ENCODE peak calls at places on chromosome 14, in nine cellular contexts. E is stimulated activated CD8-positive, alpha-beta memory T cell treated with anti-CD3 and anti-CD28 coated beads, Interleukin-7, amount 100 ng/mL, for 1 hour; T is fibroblast of the aortic adventitia; F is Right ventricle myocardium superior; K is endothelial cell; D is breast epithelium; A is fibroblast of the conjunctiva; M is GM10248; U is stimulated activated CD4-positive, alpha-beta T cell treated with anti-CD3 and anti-CD28 coated beads, Interleukin-2, amount 100 ng/mL, for 24 hours. O is an unnamed sample.

GRCh38 chr14:92323031-92323915 is at the start of gene SLC24A4:
- DNase-seq in E (no peak), T (no peak), F (no peak), K (peak; percentile 31), D (no peak), A (no peak), M (peak; percentile 39), U (no peak), O (no peak)

GRCh38 chr14:32509632-32510187 is 180.6 kb downstream of the AKAP6 start:
- DNase-seq in E (no peak), T (peak; percentile 96), F (peak; percentile 62), K (no peak), D (no peak), A (peak; percentile 91), M (no peak), U (no peak), O (peak; percentile 51)

GRCh38 chr14:78611796-78612571 is 441.8 kb downstream of the NRXN3 start:
- DNase-seq in E (no peak), T (peak; percentile 48), F (no peak), K (no peak), D (no peak), A (no peak), M (no peak), U (no peak), O (no peak)

GRCh38 chr14:91870001-91870400 is 2.7 kb upstream of the TC2N start:
- DNase-seq in E (no peak), T (no peak), F (no peak), K (no peak), D (no peak), A (no peak), M (no peak), U (peak; percentile 48), O (no peak)

GRCh38 chr14:50410016-50410530 is 13.4 kb upstream of the CDKL1 start:
- DNase-seq in E (no peak), T (no peak), F (no peak), K (no peak), D (no peak), A (no peak), M (no peak), U (no peak), O (no peak)

GRCh38 chr14:50026396-50026795 is 90.0 kb downstream of the VCPKMT start:
- DNase-seq in E (no peak), T (no peak), F (no peak), K (no peak), D (no peak), A (no peak), M (no peak), U (no peak), O (no peak)

GRCh38 chr14:101960225-101960624 is 4.1 kb upstream of the DYNC1H1 start:
- DNase-seq in E (no peak), T (peak; percentile 32), F (no peak), K (peak; percentile 41), D (no peak), A (no peak), M (no peak), U (peak; percentile 32), O (peak; percentile 42)

GRCh38 chr14:34718750-34719304 is 4.4 kb upstream of the CFL2 start:
- DNase-seq in E (no peak), T (peak; percentile 28), F (no peak), K (no peak), D (no peak), A (no peak), M (no peak), U (no peak), O (no peak)

GRCh38 chr14:25049559-25050493 is at the start of gene STXBP6:
- DNase-seq in E (no peak), T (peak; percentile 48), F (peak; percentile 87), K (peak; percentile 65), D (no peak), A (peak; percentile 16), M (peak; percentile 34), U (no peak), O (peak; percentile 73)

GRCh38 chr14:100537701-100538565 is 49.3 kb downstream of the BEGAIN start:
- DNase-seq in E (no peak), T (no peak), F (peak; percentile 33), K (no peak), D (peak; percentile 51), A (no peak), M (no peak), U (no peak), O (peak; percentile 14)

GRCh38 chr14:22112004-22112403 is 438.4 kb upstream of the OR4E1 start:
- DNase-seq in E (no peak), T (no peak), F (no peak), K (peak; percentile 59), D (no peak), A (no peak), M (peak; percentile 29), U (peak; percentile 53), O (no peak)

GRCh38 chr14:58752782-58753181 is 115.0 kb downstream of the DACT1 start:
- DNase-seq in E (no peak), T (peak; percentile 43), F (peak; percentile 88), K (no peak), D (peak; percentile 73), A (no peak), M (no peak), U (no peak), O (peak; percentile 93)

GRCh38 chr14:105299654-105300541 is 903 bp downstream of the BRF1 start:
- DNase-seq in E (no peak), T (no peak), F (peak; percentile 70), K (peak; percentile 43), D (no peak), A (no peak), M (no peak), U (peak; percentile 39), O (no peak)

GRCh38 chr14:66008631-66009030 is 477.5 kb upstream of the CCDC196 start:
- DNase-seq in E (no peak), T (no peak), F (no peak), K (no peak), D (no peak), A (no peak), M (no peak), U (no peak), O (no peak)

GRCh38 chr14:60981626-60982455 is 796 bp downstream of the SLC38A6 start:
- DNase-seq in E (no peak), T (peak; percentile 87), F (no peak), K (no peak), D (no peak), A (peak; percentile 56), M (no peak), U (no peak), O (no peak)

GRCh38 chr14:97367278-97367677 is 570.1 kb downstream of the VRK1 start:
- DNase-seq in E (no peak), T (no peak), F (no peak), K (no peak), D (no peak), A (no peak), M (no peak), U (no peak), O (no peak)

GRCh38 chr14:53355581-53356112 is 202.5 kb upstream of the DDHD1 start:
- DNase-seq in E (no peak), T (peak; percentile 58), F (no peak), K (peak; percentile 4), D (no peak), A (no peak), M (no peak), U (no peak), O (no peak)

GRCh38 chr14:94975366-94975765 is 182.0 kb downstream of the DICER1 start:
- DNase-seq in E (no peak), T (no peak), F (no peak), K (no peak), D (no peak), A (no peak), M (no peak), U (no peak), O (no peak)

GRCh38 chr14:100201701-100202100 is 37.2 kb upstream of the YY1 start:
- DNase-seq in E (no peak), T (no peak), F (no peak), K (no peak), D (no peak), A (no peak), M (no peak), U (no peak), O (no peak)

GRCh38 chr14:58243790-58244555 is 670 bp upstream of the PSMA3 start:
- DNase-seq in E (no peak), T (no peak), F (peak; percentile 45), K (no peak), D (no peak), A (no peak), M (no peak), U (no peak), O (no peak)

GRCh38 chr14:104396682-104397470 is 182.7 kb upstream of the C14orf180 start:
- DNase-seq in E (no peak), T (no peak), F (no peak), K (no peak), D (no peak), A (no peak), M (no peak), U (no peak), O (no peak)

GRCh38 chr14:75279739-75280447 is 1.3 kb downstream of the FOS start:
- DNase-seq in E (no peak), T (peak; percentile 47), F (peak; percentile 57), K (no peak), D (no peak), A (no peak), M (no peak), U (no peak), O (no peak)

GRCh38 chr14:106308839-106309389 is 782.5 kb downstream of the TMEM121 start:
- DNase-seq in E (peak; percentile 15), T (no peak), F (peak; percentile 63), K (peak; percentile 4), D (no peak), A (no peak), M (peak; percentile 70), U (peak; percentile 86), O (peak; percentile 51)

GRCh38 chr14:75831971-75832370 is 149.8 kb downstream of the TGFB3 start:
- DNase-seq in E (no peak), T (no peak), F (no peak), K (no peak), D (peak; percentile 67), A (no peak), M (no peak), U (no peak), O (peak; percentile 20)

GRCh38 chr14:91413547-91414474 is 3.8 kb downstream of the CCDC88C start:
- DNase-seq in E (no peak), T (no peak), F (no peak), K (no peak), D (peak; percentile 52), A (no peak), M (no peak), U (no peak), O (no peak)

GRCh38 chr14:105163040-105163742 is 5.4 kb downstream of the JAG2 start:
- DNase-seq in E (no peak), T (no peak), F (no peak), K (peak; percentile 34), D (no peak), A (no peak), M (no peak), U (no peak), O (no peak)

GRCh38 chr14:82239205-82239604 is 705.6 kb upstream of the SEL1L start:
- DNase-seq in E (no peak), T (no peak), F (no peak), K (no peak), D (no peak), A (no peak), M (no peak), U (no peak), O (no peak)

GRCh38 chr14:74517731-74518130 is 24.2 kb downstream of the ISCA2 start:
- DNase-seq in E (no peak), T (no peak), F (peak; percentile 32), K (no peak), D (no peak), A (no peak), M (no peak), U (no peak), O (peak; percentile 24)

GRCh38 chr14:89921346-89921745 is 33.2 kb downstream of the EFCAB11 start:
- DNase-seq in E (no peak), T (no peak), F (no peak), K (no peak), D (no peak), A (no peak), M (no peak), U (no peak), O (no peak)

GRCh38 chr14:20409226-20409625 is 4.1 kb downstream of the TEP1 start:
- DNase-seq in E (no peak), T (peak; percentile 48), F (no peak), K (no peak), D (no peak), A (no peak), M (no peak), U (no peak), O (no peak)

GRCh38 chr14:55963295-55963694 is 154.9 kb upstream of the PELI2 start:
- DNase-seq in E (no peak), T (peak; percentile 21), F (no peak), K (no peak), D (no peak), A (no peak), M (no peak), U (no peak), O (no peak)

O was measured in right lobe of liver.